ENCODE peak calls at places on chromosomes 16 and 17, in nine cellular contexts. One of them, this sample, is unnamed.
A peak's percentile ranks its signal among the peaks of the same experiment; 100 is the strongest.

GRCh38 chr16:22192261-22193133 is 13.6 kb upstream of the EEF2K start:
- DNase-seq in OCI-LY7: peak; percentile 35
- DNase-seq in thoracic aorta: peak; percentile 22
- DNase-seq in esophagus muscularis mucosa: peak; percentile 97
- DNase-seq in AG10803: peak; percentile 95
- DNase-seq in cardiac fibroblast: peak; percentile 96
- DNase-seq in lower leg skin: peak; percentile 94
- DNase-seq in PC-3: peak; percentile 51
- DNase-seq in GM23248: peak; percentile 96
- DNase-seq in this sample: peak; percentile 94

GRCh38 chr16:23587726-23588125 is 8.4 kb downstream of the NDUFAB1 start:
- DNase-seq in OCI-LY7: no peak
- DNase-seq in thoracic aorta: no peak
- DNase-seq in esophagus muscularis mucosa: no peak
- DNase-seq in AG10803: peak; percentile 90
- DNase-seq in cardiac fibroblast: peak; percentile 88
- DNase-seq in lower leg skin: no peak
- DNase-seq in PC-3: peak; percentile 8
- DNase-seq in GM23248: peak; percentile 85
- DNase-seq in this sample: no peak

GRCh38 chr17:71764507-71764906 is 356.3 kb upstream of the SOX9 start:
- DNase-seq in OCI-LY7: peak; percentile 37
- DNase-seq in thoracic aorta: no peak
- DNase-seq in esophagus muscularis mucosa: no peak
- DNase-seq in AG10803: no peak
- DNase-seq in cardiac fibroblast: no peak
- DNase-seq in lower leg skin: no peak
- DNase-seq in PC-3: peak; percentile 53
- DNase-seq in GM23248: peak; percentile 6
- DNase-seq in this sample: no peak

GRCh38 chr17:50063516-50064252 is 7.8 kb downstream of the ITGA3 start:
- DNase-seq in OCI-LY7: no peak
- DNase-seq in thoracic aorta: no peak
- DNase-seq in esophagus muscularis mucosa: no peak
- DNase-seq in AG10803: peak; percentile 56
- DNase-seq in cardiac fibroblast: peak; percentile 77
- DNase-seq in lower leg skin: no peak
- DNase-seq in PC-3: peak; percentile 68
- DNase-seq in GM23248: peak; percentile 82
- DNase-seq in this sample: no peak

GRCh38 chr16:81143921-81144471 is 47.8 kb upstream of the GCSH start:
- DNase-seq in OCI-LY7: no peak
- DNase-seq in thoracic aorta: no peak
- DNase-seq in esophagus muscularis mucosa: no peak
- DNase-seq in AG10803: no peak
- DNase-seq in cardiac fibroblast: no peak
- DNase-seq in lower leg skin: no peak
- DNase-seq in PC-3: no peak
- DNase-seq in GM23248: no peak
- DNase-seq in this sample: no peak

GRCh38 chr17:71830916-71831315 is 289.9 kb upstream of the SOX9 start:
- DNase-seq in OCI-LY7: no peak
- DNase-seq in thoracic aorta: no peak
- DNase-seq in esophagus muscularis mucosa: no peak
- DNase-seq in AG10803: no peak
- DNase-seq in cardiac fibroblast: no peak
- DNase-seq in lower leg skin: no peak
- DNase-seq in PC-3: no peak
- DNase-seq in GM23248: no peak
- DNase-seq in this sample: no peak

GRCh38 chr16:19559242-19559910 is 3.9 kb downstream of the VPS35L start:
- DNase-seq in OCI-LY7: peak; percentile 67
- DNase-seq in thoracic aorta: no peak
- DNase-seq in esophagus muscularis mucosa: no peak
- DNase-seq in AG10803: peak; percentile 69
- DNase-seq in cardiac fibroblast: peak; percentile 81
- DNase-seq in lower leg skin: no peak
- DNase-seq in PC-3: peak; percentile 74
- DNase-seq in GM23248: peak; percentile 79
- DNase-seq in this sample: no peak

GRCh38 chr17:6453279-6454024 is 9.2 kb downstream of the PIMREG start:
- DNase-seq in OCI-LY7: no peak
- DNase-seq in thoracic aorta: no peak
- DNase-seq in esophagus muscularis mucosa: no peak
- DNase-seq in AG10803: no peak
- DNase-seq in cardiac fibroblast: no peak
- DNase-seq in lower leg skin: no peak
- DNase-seq in PC-3: no peak
- DNase-seq in GM23248: no peak
- DNase-seq in this sample: no peak

GRCh38 chr17:64020068-64020766 is at the start of gene ICAM2:
- DNase-seq in OCI-LY7: peak; percentile 91
- DNase-seq in thoracic aorta: peak; percentile 28
- DNase-seq in esophagus muscularis mucosa: no peak
- DNase-seq in AG10803: no peak
- DNase-seq in cardiac fibroblast: no peak
- DNase-seq in lower leg skin: peak; percentile 54
- DNase-seq in PC-3: no peak
- DNase-seq in GM23248: no peak
- DNase-seq in this sample: peak; percentile 74

GRCh38 chr17:21365016-21365415 is 11.1 kb upstream of the KCNJ12 start:
- DNase-seq in OCI-LY7: no peak
- DNase-seq in thoracic aorta: no peak
- DNase-seq in esophagus muscularis mucosa: no peak
- DNase-seq in AG10803: no peak
- DNase-seq in cardiac fibroblast: no peak
- DNase-seq in lower leg skin: no peak
- DNase-seq in PC-3: no peak
- DNase-seq in GM23248: no peak
- DNase-seq in this sample: no peak

GRCh38 chr17:3911271-3912053 is 4.8 kb downstream of the P2RX1 start:
- DNase-seq in OCI-LY7: peak; percentile 98
- DNase-seq in thoracic aorta: no peak
- DNase-seq in esophagus muscularis mucosa: no peak
- DNase-seq in AG10803: no peak
- DNase-seq in cardiac fibroblast: no peak
- DNase-seq in lower leg skin: no peak
- DNase-seq in PC-3: no peak
- DNase-seq in GM23248: no peak
- DNase-seq in this sample: no peak

GRCh38 chr16:20838250-20838649 is 31.9 kb downstream of the REXO5 start:
- DNase-seq in OCI-LY7: peak; percentile 23
- DNase-seq in thoracic aorta: no peak
- DNase-seq in esophagus muscularis mucosa: no peak
- DNase-seq in AG10803: no peak
- DNase-seq in cardiac fibroblast: no peak
- DNase-seq in lower leg skin: no peak
- DNase-seq in PC-3: no peak
- DNase-seq in GM23248: no peak
- DNase-seq in this sample: no peak

GRCh38 chr16:75309899-75310430 is 58.5 kb upstream of the BCAR1 start:
- DNase-seq in OCI-LY7: no peak
- DNase-seq in thoracic aorta: no peak
- DNase-seq in esophagus muscularis mucosa: no peak
- DNase-seq in AG10803: no peak
- DNase-seq in cardiac fibroblast: no peak
- DNase-seq in lower leg skin: no peak
- DNase-seq in PC-3: no peak
- DNase-seq in GM23248: no peak
- DNase-seq in this sample: no peak

GRCh38 chr17:79019631-79020584 is 4.1 kb upstream of the C1QTNF1 start:
- DNase-seq in OCI-LY7: peak; percentile 45
- DNase-seq in thoracic aorta: peak; percentile 58
- DNase-seq in esophagus muscularis mucosa: no peak
- DNase-seq in AG10803: peak; percentile 84
- DNase-seq in cardiac fibroblast: peak; percentile 93
- DNase-seq in lower leg skin: peak; percentile 73
- DNase-seq in PC-3: peak; percentile 86
- DNase-seq in GM23248: peak; percentile 88
- DNase-seq in this sample: peak; percentile 98

GRCh38 chr16:85958731-85959130 is 59.8 kb downstream of the IRF8 start:
- DNase-seq in OCI-LY7: no peak
- DNase-seq in thoracic aorta: no peak
- DNase-seq in esophagus muscularis mucosa: no peak
- DNase-seq in AG10803: no peak
- DNase-seq in cardiac fibroblast: no peak
- DNase-seq in lower leg skin: no peak
- DNase-seq in PC-3: no peak
- DNase-seq in GM23248: no peak
- DNase-seq in this sample: no peak

GRCh38 chr16:30837904-30838303 is 50.9 kb upstream of the ZNF629 start:
- DNase-seq in OCI-LY7: no peak
- DNase-seq in thoracic aorta: no peak
- DNase-seq in esophagus muscularis mucosa: no peak
- DNase-seq in AG10803: no peak
- DNase-seq in cardiac fibroblast: no peak
- DNase-seq in lower leg skin: no peak
- DNase-seq in PC-3: peak; percentile 62
- DNase-seq in GM23248: no peak
- DNase-seq in this sample: no peak

GRCh38 chr17:51467336-51467735 is 207.0 kb downstream of the UTP18 start:
- DNase-seq in OCI-LY7: no peak
- DNase-seq in thoracic aorta: no peak
- DNase-seq in esophagus muscularis mucosa: no peak
- DNase-seq in AG10803: no peak
- DNase-seq in cardiac fibroblast: no peak
- DNase-seq in lower leg skin: no peak
- DNase-seq in PC-3: no peak
- DNase-seq in GM23248: no peak
- DNase-seq in this sample: no peak

GRCh38 chr17:80124351-80124981 is 22.5 kb downstream of the EIF4A3 start:
- DNase-seq in OCI-LY7: no peak
- DNase-seq in thoracic aorta: no peak
- DNase-seq in esophagus muscularis mucosa: no peak
- DNase-seq in AG10803: peak; percentile 62
- DNase-seq in cardiac fibroblast: peak; percentile 91
- DNase-seq in lower leg skin: no peak
- DNase-seq in PC-3: peak; percentile 28
- DNase-seq in GM23248: peak; percentile 82
- DNase-seq in this sample: no peak

GRCh38 chr16:56848955-56849689 is 15.9 kb upstream of the SLC12A3 start:
- DNase-seq in OCI-LY7: peak; percentile 41
- DNase-seq in thoracic aorta: no peak
- DNase-seq in esophagus muscularis mucosa: no peak
- DNase-seq in AG10803: peak; percentile 73
- DNase-seq in cardiac fibroblast: peak; percentile 82
- DNase-seq in lower leg skin: no peak
- DNase-seq in PC-3: peak; percentile 64
- DNase-seq in GM23248: peak; percentile 94
- DNase-seq in this sample: no peak

GRCh38 chr16:88619859-88620655 is 18.3 kb upstream of the IL17C start:
- DNase-seq in OCI-LY7: no peak
- DNase-seq in thoracic aorta: no peak
- DNase-seq in esophagus muscularis mucosa: no peak
- DNase-seq in AG10803: no peak
- DNase-seq in cardiac fibroblast: no peak
- DNase-seq in lower leg skin: no peak
- DNase-seq in PC-3: no peak
- DNase-seq in GM23248: no peak
- DNase-seq in this sample: no peak

GRCh38 chr16:85861095-85861825 is 37.7 kb upstream of the IRF8 start:
- DNase-seq in OCI-LY7: no peak
- DNase-seq in thoracic aorta: no peak
- DNase-seq in esophagus muscularis mucosa: no peak
- DNase-seq in AG10803: no peak
- DNase-seq in cardiac fibroblast: no peak
- DNase-seq in lower leg skin: no peak
- DNase-seq in PC-3: no peak
- DNase-seq in GM23248: peak; percentile 3
- DNase-seq in this sample: no peak

GRCh38 chr17:34758747-34759146 is 179.4 kb downstream of the TMEM132E start:
- DNase-seq in OCI-LY7: no peak
- DNase-seq in thoracic aorta: no peak
- DNase-seq in esophagus muscularis mucosa: no peak
- DNase-seq in AG10803: no peak
- DNase-seq in cardiac fibroblast: no peak
- DNase-seq in lower leg skin: no peak
- DNase-seq in PC-3: no peak
- DNase-seq in GM23248: no peak
- DNase-seq in this sample: no peak

GRCh38 chr17:2723997-2724782 is 12.6 kb upstream of the CLUH start:
- DNase-seq in OCI-LY7: no peak
- DNase-seq in thoracic aorta: no peak
- DNase-seq in esophagus muscularis mucosa: no peak
- DNase-seq in AG10803: no peak
- DNase-seq in cardiac fibroblast: no peak
- DNase-seq in lower leg skin: no peak
- DNase-seq in PC-3: peak; percentile 46
- DNase-seq in GM23248: peak; percentile 27
- DNase-seq in this sample: no peak
- H3K4me3 ChIP-seq in OCI-LY7: no peak overlapping the region
- H3K4me3 ChIP-seq in thoracic aorta: peak overlapping the region; percentile 56
- H3K4me3 ChIP-seq in esophagus muscularis mucosa: peak overlapping the region; percentile 58
- H3K4me3 ChIP-seq in AG10803: no peak overlapping the region
- H3K4me3 ChIP-seq in cardiac fibroblast: no peak overlapping the region
- H3K4me3 ChIP-seq in lower leg skin: no peak overlapping the region
- H3K4me3 ChIP-seq in PC-3: no peak overlapping the region
- H3K4me3 ChIP-seq in GM23248: peak overlapping the region; percentile 51
- H3K4me3 ChIP-seq in this sample: peak overlapping the region; percentile 62

GRCh38 chr17:77786740-77787505 is 171.6 kb upstream of the TNRC6C start:
- DNase-seq in OCI-LY7: no peak
- DNase-seq in thoracic aorta: no peak
- DNase-seq in esophagus muscularis mucosa: no peak
- DNase-seq in AG10803: peak; percentile 23
- DNase-seq in cardiac fibroblast: no peak
- DNase-seq in lower leg skin: no peak
- DNase-seq in PC-3: no peak
- DNase-seq in GM23248: peak; percentile 44
- DNase-seq in this sample: no peak
- H3K4me3 ChIP-seq in OCI-LY7: no peak overlapping the region
- H3K4me3 ChIP-seq in thoracic aorta: no peak overlapping the region
- H3K4me3 ChIP-seq in esophagus muscularis mucosa: no peak overlapping the region
- H3K4me3 ChIP-seq in AG10803: no peak overlapping the region
- H3K4me3 ChIP-seq in cardiac fibroblast: no peak overlapping the region
- H3K4me3 ChIP-seq in lower leg skin: no peak overlapping the region
- H3K4me3 ChIP-seq in PC-3: no peak overlapping the region
- H3K4me3 ChIP-seq in GM23248: no peak overlapping the region
- H3K4me3 ChIP-seq in this sample: no peak overlapping the region

DNA sequence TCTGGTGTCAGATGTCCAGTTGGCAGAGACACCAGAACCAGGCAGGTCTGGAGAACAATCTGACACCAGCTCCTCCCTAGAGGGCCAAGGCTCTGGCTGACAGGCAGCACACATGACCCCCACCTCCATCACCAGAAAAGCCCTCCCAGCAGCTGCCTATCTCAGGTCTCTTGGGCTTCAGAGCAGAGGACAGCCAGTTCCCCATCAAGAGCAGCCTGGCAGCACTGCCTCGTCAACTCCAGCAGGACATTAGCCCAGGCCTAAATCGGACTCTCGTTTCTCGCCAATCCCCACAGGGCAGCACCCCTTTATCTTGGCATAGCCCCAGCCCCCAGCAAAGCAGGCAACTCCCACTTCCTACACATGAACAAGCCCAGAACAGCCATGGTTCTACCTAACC is 4.4 kb downstream of the JUP start:
- DNase-seq in OCI-LY7: no peak
- DNase-seq in thoracic aorta: no peak
- DNase-seq in esophagus muscularis mucosa: no peak
- DNase-seq in AG10803: no peak
- DNase-seq in cardiac fibroblast: no peak
- DNase-seq in lower leg skin: no peak
- DNase-seq in PC-3: no peak
- DNase-seq in GM23248: no peak
- DNase-seq in this sample: peak; percentile 85
- H3K4me3 ChIP-seq in OCI-LY7: no peak overlapping the region
- H3K4me3 ChIP-seq in thoracic aorta: no peak overlapping the region
- H3K4me3 ChIP-seq in esophagus muscularis mucosa: no peak overlapping the region
- H3K4me3 ChIP-seq in AG10803: no peak overlapping the region
- H3K4me3 ChIP-seq in cardiac fibroblast: no peak overlapping the region
- H3K4me3 ChIP-seq in lower leg skin: no peak overlapping the region
- H3K4me3 ChIP-seq in PC-3: no peak overlapping the region
- H3K4me3 ChIP-seq in GM23248: no peak overlapping the region
- H3K4me3 ChIP-seq in this sample: peak overlapping the region; percentile 33

GRCh38 chr16:49464093-49464492 is 90.5 kb downstream of the C16orf78 start:
- DNase-seq in OCI-LY7: no peak
- DNase-seq in thoracic aorta: no peak
- DNase-seq in esophagus muscularis mucosa: no peak
- DNase-seq in AG10803: no peak
- DNase-seq in cardiac fibroblast: no peak
- DNase-seq in lower leg skin: no peak
- DNase-seq in PC-3: no peak
- DNase-seq in GM23248: no peak
- DNase-seq in this sample: no peak
- H3K4me3 ChIP-seq in OCI-LY7: peak overlapping the region; percentile 37
- H3K4me3 ChIP-seq in thoracic aorta: no peak overlapping the region
- H3K4me3 ChIP-seq in esophagus muscularis mucosa: no peak overlapping the region
- H3K4me3 ChIP-seq in AG10803: no peak overlapping the region
- H3K4me3 ChIP-seq in cardiac fibroblast: no peak overlapping the region
- H3K4me3 ChIP-seq in lower leg skin: no peak overlapping the region
- H3K4me3 ChIP-seq in PC-3: no peak overlapping the region
- H3K4me3 ChIP-seq in GM23248: no peak overlapping the region
- H3K4me3 ChIP-seq in this sample: no peak overlapping the region